ENCODE peak calls at places on chromosomes 5 and 9, in nine cellular contexts. One of them, this sample, is unnamed.

GRCh38 chr5:172454355-172455086 is at the start of gene SH3PXD2B:
- DNase-seq in H54: peak
- DNase-seq in posterior vena cava: peak
- DNase-seq in sigmoid colon: peak
- DNase-seq in stromal cell of bone marrow: no peak
- DNase-seq in right lobe of liver: peak
- DNase-seq in AG08395: peak
- DNase-seq in activated CD8-positive, alpha-beta memory T cell treated with anti-CD3 and anti-CD28 coated beads for 24 hours: peak
- DNase-seq in ACHN: peak
- DNase-seq in this sample: peak

GRCh38 chr9:7174884-7175283 is 417.1 kb downstream of the KDM4C start:
- DNase-seq in H54: no peak
- DNase-seq in posterior vena cava: no peak
- DNase-seq in sigmoid colon: no peak
- DNase-seq in stromal cell of bone marrow: no peak
- DNase-seq in right lobe of liver: no peak
- DNase-seq in AG08395: no peak
- DNase-seq in activated CD8-positive, alpha-beta memory T cell treated with anti-CD3 and anti-CD28 coated beads for 24 hours: no peak
- DNase-seq in ACHN: peak
- DNase-seq in this sample: no peak

GRCh38 chr9:106878943-106879916 is 16.3 kb downstream of the ZNF462 start:
- DNase-seq in H54: no peak
- DNase-seq in posterior vena cava: peak
- DNase-seq in sigmoid colon: peak
- DNase-seq in stromal cell of bone marrow: peak
- DNase-seq in right lobe of liver: peak
- DNase-seq in AG08395: peak
- DNase-seq in activated CD8-positive, alpha-beta memory T cell treated with anti-CD3 and anti-CD28 coated beads for 24 hours: no peak
- DNase-seq in ACHN: no peak
- DNase-seq in this sample: peak

GRCh38 chr5:62790348-62790747 is 211.7 kb downstream of the LRRC70 start:
- DNase-seq in H54: no peak
- DNase-seq in posterior vena cava: no peak
- DNase-seq in sigmoid colon: no peak
- DNase-seq in stromal cell of bone marrow: no peak
- DNase-seq in right lobe of liver: peak
- DNase-seq in AG08395: no peak
- DNase-seq in activated CD8-positive, alpha-beta memory T cell treated with anti-CD3 and anti-CD28 coated beads for 24 hours: no peak
- DNase-seq in ACHN: no peak
- DNase-seq in this sample: no peak

GRCh38 chr9:130139251-130139650 is 33.0 kb upstream of the NCS1 start:
- DNase-seq in H54: no peak
- DNase-seq in posterior vena cava: no peak
- DNase-seq in sigmoid colon: no peak
- DNase-seq in stromal cell of bone marrow: no peak
- DNase-seq in right lobe of liver: no peak
- DNase-seq in AG08395: no peak
- DNase-seq in activated CD8-positive, alpha-beta memory T cell treated with anti-CD3 and anti-CD28 coated beads for 24 hours: no peak
- DNase-seq in ACHN: no peak
- DNase-seq in this sample: no peak

GRCh38 chr5:74949976-74950375 is 83.8 kb upstream of the FAM169A start:
- DNase-seq in H54: no peak
- DNase-seq in posterior vena cava: no peak
- DNase-seq in sigmoid colon: no peak
- DNase-seq in stromal cell of bone marrow: no peak
- DNase-seq in right lobe of liver: no peak
- DNase-seq in AG08395: peak
- DNase-seq in activated CD8-positive, alpha-beta memory T cell treated with anti-CD3 and anti-CD28 coated beads for 24 hours: no peak
- DNase-seq in ACHN: no peak
- DNase-seq in this sample: no peak

GRCh38 chr5:128082551-128083032 is 974 bp upstream of the SLC12A2 start:
- DNase-seq in H54: no peak
- DNase-seq in posterior vena cava: no peak
- DNase-seq in sigmoid colon: no peak
- DNase-seq in stromal cell of bone marrow: no peak
- DNase-seq in right lobe of liver: no peak
- DNase-seq in AG08395: no peak
- DNase-seq in activated CD8-positive, alpha-beta memory T cell treated with anti-CD3 and anti-CD28 coated beads for 24 hours: no peak
- DNase-seq in ACHN: no peak
- DNase-seq in this sample: no peak

GRCh38 chr5:88724201-88724600 is 158.8 kb downstream of the MEF2C start:
- DNase-seq in H54: no peak
- DNase-seq in posterior vena cava: no peak
- DNase-seq in sigmoid colon: no peak
- DNase-seq in stromal cell of bone marrow: no peak
- DNase-seq in right lobe of liver: no peak
- DNase-seq in AG08395: no peak
- DNase-seq in activated CD8-positive, alpha-beta memory T cell treated with anti-CD3 and anti-CD28 coated beads for 24 hours: no peak
- DNase-seq in ACHN: peak
- DNase-seq in this sample: no peak

GRCh38 chr9:130463141-130463540 is 18.4 kb downstream of the ASS1 start:
- DNase-seq in H54: no peak
- DNase-seq in posterior vena cava: no peak
- DNase-seq in sigmoid colon: no peak
- DNase-seq in stromal cell of bone marrow: no peak
- DNase-seq in right lobe of liver: no peak
- DNase-seq in AG08395: no peak
- DNase-seq in activated CD8-positive, alpha-beta memory T cell treated with anti-CD3 and anti-CD28 coated beads for 24 hours: no peak
- DNase-seq in ACHN: no peak
- DNase-seq in this sample: no peak

GRCh38 chr5:150645070-150645700 is 4.7 kb downstream of the SYNPO start:
- DNase-seq in H54: no peak
- DNase-seq in posterior vena cava: peak
- DNase-seq in sigmoid colon: peak
- DNase-seq in stromal cell of bone marrow: peak
- DNase-seq in right lobe of liver: peak
- DNase-seq in AG08395: peak
- DNase-seq in activated CD8-positive, alpha-beta memory T cell treated with anti-CD3 and anti-CD28 coated beads for 24 hours: no peak
- DNase-seq in ACHN: no peak
- DNase-seq in this sample: peak

GRCh38 chr5:115415143-115415491 is 118.7 kb upstream of the CCDC112 start:
- DNase-seq in H54: peak
- DNase-seq in posterior vena cava: no peak
- DNase-seq in sigmoid colon: no peak
- DNase-seq in stromal cell of bone marrow: no peak
- DNase-seq in right lobe of liver: no peak
- DNase-seq in AG08395: no peak
- DNase-seq in activated CD8-positive, alpha-beta memory T cell treated with anti-CD3 and anti-CD28 coated beads for 24 hours: no peak
- DNase-seq in ACHN: no peak
- DNase-seq in this sample: peak

GRCh38 chr9:111783857-111784256 is 10.9 kb downstream of the SHOC1 start:
- DNase-seq in H54: no peak
- DNase-seq in posterior vena cava: no peak
- DNase-seq in sigmoid colon: no peak
- DNase-seq in stromal cell of bone marrow: no peak
- DNase-seq in right lobe of liver: no peak
- DNase-seq in AG08395: no peak
- DNase-seq in activated CD8-positive, alpha-beta memory T cell treated with anti-CD3 and anti-CD28 coated beads for 24 hours: no peak
- DNase-seq in ACHN: no peak
- DNase-seq in this sample: no peak

GRCh38 chr5:151699071-151699901 is 12.6 kb upstream of the SPARC start:
- DNase-seq in H54: peak
- DNase-seq in posterior vena cava: peak
- DNase-seq in sigmoid colon: peak
- DNase-seq in stromal cell of bone marrow: peak
- DNase-seq in right lobe of liver: peak
- DNase-seq in AG08395: peak
- DNase-seq in activated CD8-positive, alpha-beta memory T cell treated with anti-CD3 and anti-CD28 coated beads for 24 hours: no peak
- DNase-seq in ACHN: peak
- DNase-seq in this sample: peak

GRCh38 chr5:127358274-127358673 is 67.7 kb downstream of the MEGF10 start:
- DNase-seq in H54: peak
- DNase-seq in posterior vena cava: no peak
- DNase-seq in sigmoid colon: no peak
- DNase-seq in stromal cell of bone marrow: peak
- DNase-seq in right lobe of liver: no peak
- DNase-seq in AG08395: peak
- DNase-seq in activated CD8-positive, alpha-beta memory T cell treated with anti-CD3 and anti-CD28 coated beads for 24 hours: no peak
- DNase-seq in ACHN: no peak
- DNase-seq in this sample: no peak

GRCh38 chr5:51986733-51987132 is 603.5 kb downstream of the ISL1 start:
- DNase-seq in H54: no peak
- DNase-seq in posterior vena cava: no peak
- DNase-seq in sigmoid colon: no peak
- DNase-seq in stromal cell of bone marrow: no peak
- DNase-seq in right lobe of liver: no peak
- DNase-seq in AG08395: no peak
- DNase-seq in activated CD8-positive, alpha-beta memory T cell treated with anti-CD3 and anti-CD28 coated beads for 24 hours: no peak
- DNase-seq in ACHN: no peak
- DNase-seq in this sample: no peak

GRCh38 chr9:85501474-85501873 is 240.3 kb downstream of the AGTPBP1 start:
- DNase-seq in H54: no peak
- DNase-seq in posterior vena cava: no peak
- DNase-seq in sigmoid colon: no peak
- DNase-seq in stromal cell of bone marrow: no peak
- DNase-seq in right lobe of liver: no peak
- DNase-seq in AG08395: no peak
- DNase-seq in activated CD8-positive, alpha-beta memory T cell treated with anti-CD3 and anti-CD28 coated beads for 24 hours: no peak
- DNase-seq in ACHN: no peak
- DNase-seq in this sample: no peak

GRCh38 chr9:11064853-11065252 is 452.1 kb upstream of the PTPRD start:
- DNase-seq in H54: peak
- DNase-seq in posterior vena cava: no peak
- DNase-seq in sigmoid colon: no peak
- DNase-seq in stromal cell of bone marrow: no peak
- DNase-seq in right lobe of liver: no peak
- DNase-seq in AG08395: no peak
- DNase-seq in activated CD8-positive, alpha-beta memory T cell treated with anti-CD3 and anti-CD28 coated beads for 24 hours: no peak
- DNase-seq in ACHN: no peak
- DNase-seq in this sample: no peak

GRCh38 chr5:100772011-100772410 is 131.1 kb downstream of the ST8SIA4 start:
- DNase-seq in H54: no peak
- DNase-seq in posterior vena cava: no peak
- DNase-seq in sigmoid colon: no peak
- DNase-seq in stromal cell of bone marrow: no peak
- DNase-seq in right lobe of liver: no peak
- DNase-seq in AG08395: no peak
- DNase-seq in activated CD8-positive, alpha-beta memory T cell treated with anti-CD3 and anti-CD28 coated beads for 24 hours: no peak
- DNase-seq in ACHN: no peak
- DNase-seq in this sample: no peak

GRCh38 chr5:151002250-151002649 is 18.1 kb upstream of the GPX3 start:
- DNase-seq in H54: no peak
- DNase-seq in posterior vena cava: no peak
- DNase-seq in sigmoid colon: no peak
- DNase-seq in stromal cell of bone marrow: peak
- DNase-seq in right lobe of liver: no peak
- DNase-seq in AG08395: peak
- DNase-seq in activated CD8-positive, alpha-beta memory T cell treated with anti-CD3 and anti-CD28 coated beads for 24 hours: no peak
- DNase-seq in ACHN: peak
- DNase-seq in this sample: no peak

GRCh38 chr5:111742166-111742565 is 14.8 kb downstream of the NREP start:
- DNase-seq in H54: no peak
- DNase-seq in posterior vena cava: no peak
- DNase-seq in sigmoid colon: no peak
- DNase-seq in stromal cell of bone marrow: no peak
- DNase-seq in right lobe of liver: no peak
- DNase-seq in AG08395: no peak
- DNase-seq in activated CD8-positive, alpha-beta memory T cell treated with anti-CD3 and anti-CD28 coated beads for 24 hours: no peak
- DNase-seq in ACHN: no peak
- DNase-seq in this sample: no peak

GRCh38 chr5:83589786-83590185 is 118.2 kb downstream of the VCAN start:
- DNase-seq in H54: no peak
- DNase-seq in posterior vena cava: no peak
- DNase-seq in sigmoid colon: no peak
- DNase-seq in stromal cell of bone marrow: no peak
- DNase-seq in right lobe of liver: no peak
- DNase-seq in AG08395: no peak
- DNase-seq in activated CD8-positive, alpha-beta memory T cell treated with anti-CD3 and anti-CD28 coated beads for 24 hours: no peak
- DNase-seq in ACHN: no peak
- DNase-seq in this sample: no peak

GRCh38 chr9:85639675-85640186 is 102.0 kb downstream of the AGTPBP1 start:
- DNase-seq in H54: no peak
- DNase-seq in posterior vena cava: no peak
- DNase-seq in sigmoid colon: no peak
- DNase-seq in stromal cell of bone marrow: no peak
- DNase-seq in right lobe of liver: no peak
- DNase-seq in AG08395: no peak
- DNase-seq in activated CD8-positive, alpha-beta memory T cell treated with anti-CD3 and anti-CD28 coated beads for 24 hours: no peak
- DNase-seq in ACHN: no peak
- DNase-seq in this sample: no peak

This sample was measured in heart left ventricle.